ENCODE peak calls at places on chromosome 17, in seven cellular contexts. V is foreskin fibroblast, Q is PC-9, L is AG10803, B is esophagus squamous epithelium, P is adrenal gland, U is cardiac muscle cell. F is an unnamed sample.
A peak's percentile ranks its signal among the peaks of the same experiment; 100 is the strongest.

GRCh38 chr17:63116228-63116627 is 150.2 kb downstream of the TANC2 start:
- DNase-seq in V (no peak), Q (no peak), L (no peak), B (no peak), P (no peak), U (no peak), F (no peak)

GRCh38 chr17:21089145-21089544 is 37.6 kb upstream of the DHRS7B start:
- DNase-seq in V (peak; percentile 34), Q (no peak), L (peak; percentile 51), B (no peak), P (no peak), U (no peak), F (no peak)

GRCh38 chr17:70373369-70373768 is 204.0 kb downstream of the KCNJ2 start:
- DNase-seq in V (no peak), Q (no peak), L (no peak), B (no peak), P (no peak), U (no peak), F (no peak)

GRCh38 chr17:32445976-32446375 is 1.7 kb downstream of the PSMD11 start:
- DNase-seq in V (no peak), Q (no peak), L (peak; percentile 10), B (no peak), P (no peak), U (peak; percentile 42), F (peak; percentile 35)

GRCh38 chr17:79983456-79983855 is 52.2 kb downstream of the TBC1D16 start:
- DNase-seq in V (peak; percentile 42), Q (no peak), L (no peak), B (no peak), P (no peak), U (peak; percentile 25), F (no peak)

GRCh38 chr17:17321356-17322025 is 18.3 kb downstream of the NT5M start:
- DNase-seq in V (no peak), Q (no peak), L (no peak), B (no peak), P (no peak), U (no peak), F (no peak)

GRCh38 chr17:42403150-42403549 is 14.9 kb upstream of the STAT3 start:
- DNase-seq in V (no peak), Q (no peak), L (no peak), B (no peak), P (no peak), U (no peak), F (no peak)

GRCh38 chr17:62746941-62747340 is 61.2 kb downstream of the MARCHF10 start:
- DNase-seq in V (no peak), Q (no peak), L (peak; percentile 79), B (no peak), P (no peak), U (no peak), F (no peak)

GRCh38 chr17:18184143-18185007 is 747 bp downstream of the ALKBH5 start:
- DNase-seq in V (no peak), Q (no peak), L (peak; percentile 42), B (no peak), P (peak; percentile 54), U (peak; percentile 38), F (peak; percentile 18)

GRCh38 chr17:65888649-65889048 is 303.3 kb downstream of the CEP112 start:
- DNase-seq in V (no peak), Q (no peak), L (peak; percentile 78), B (no peak), P (no peak), U (peak; percentile 87), F (peak; percentile 22)

GRCh38 chr17:66438101-66438500 is 135.7 kb downstream of the PRKCA start:
- DNase-seq in V (no peak), Q (no peak), L (no peak), B (no peak), P (peak; percentile 22), U (no peak), F (no peak)

GRCh38 chr17:66620528-66620927 is 214.4 kb upstream of the CACNG5 start:
- DNase-seq in V (no peak), Q (no peak), L (no peak), B (no peak), P (no peak), U (no peak), F (no peak)

GRCh38 chr17:48952904-48953303 is 8.3 kb upstream of the SNF8 start:
- DNase-seq in V (no peak), Q (no peak), L (no peak), B (no peak), P (no peak), U (no peak), F (no peak)

GRCh38 chr17:27466376-27466747 is 10.1 kb downstream of the KSR1 start:
- DNase-seq in V (no peak), Q (no peak), L (no peak), B (no peak), P (no peak), U (no peak), F (no peak)

GRCh38 chr17:8745586-8746500 is 1.2 kb upstream of the CCDC42 start:
- DNase-seq in V (peak; percentile 20), Q (no peak), L (peak; percentile 36), B (no peak), P (peak; percentile 49), U (peak; percentile 77), F (peak; percentile 33)

GRCh38 chr17:5120036-5120435 is 4.2 kb downstream of the USP6 start:
- DNase-seq in V (no peak), Q (no peak), L (no peak), B (no peak), P (no peak), U (no peak), F (no peak)

GRCh38 chr17:5118219-5118618 is 2.4 kb downstream of the USP6 start:
- DNase-seq in V (no peak), Q (no peak), L (no peak), B (no peak), P (no peak), U (no peak), F (no peak)

GRCh38 chr17:5110816-5111215 is 862 bp downstream of the ZNF232 start:
- DNase-seq in V (no peak), Q (no peak), L (no peak), B (no peak), P (no peak), U (no peak), F (no peak)

GRCh38 chr17:5111402-5112204 is at the start of gene ZNF232:
- DNase-seq in V (peak; percentile 88), Q (peak; percentile 86), L (peak; percentile 90), B (peak; percentile 33), P (peak; percentile 94), U (peak; percentile 96), F (peak; percentile 92)

DNA sequence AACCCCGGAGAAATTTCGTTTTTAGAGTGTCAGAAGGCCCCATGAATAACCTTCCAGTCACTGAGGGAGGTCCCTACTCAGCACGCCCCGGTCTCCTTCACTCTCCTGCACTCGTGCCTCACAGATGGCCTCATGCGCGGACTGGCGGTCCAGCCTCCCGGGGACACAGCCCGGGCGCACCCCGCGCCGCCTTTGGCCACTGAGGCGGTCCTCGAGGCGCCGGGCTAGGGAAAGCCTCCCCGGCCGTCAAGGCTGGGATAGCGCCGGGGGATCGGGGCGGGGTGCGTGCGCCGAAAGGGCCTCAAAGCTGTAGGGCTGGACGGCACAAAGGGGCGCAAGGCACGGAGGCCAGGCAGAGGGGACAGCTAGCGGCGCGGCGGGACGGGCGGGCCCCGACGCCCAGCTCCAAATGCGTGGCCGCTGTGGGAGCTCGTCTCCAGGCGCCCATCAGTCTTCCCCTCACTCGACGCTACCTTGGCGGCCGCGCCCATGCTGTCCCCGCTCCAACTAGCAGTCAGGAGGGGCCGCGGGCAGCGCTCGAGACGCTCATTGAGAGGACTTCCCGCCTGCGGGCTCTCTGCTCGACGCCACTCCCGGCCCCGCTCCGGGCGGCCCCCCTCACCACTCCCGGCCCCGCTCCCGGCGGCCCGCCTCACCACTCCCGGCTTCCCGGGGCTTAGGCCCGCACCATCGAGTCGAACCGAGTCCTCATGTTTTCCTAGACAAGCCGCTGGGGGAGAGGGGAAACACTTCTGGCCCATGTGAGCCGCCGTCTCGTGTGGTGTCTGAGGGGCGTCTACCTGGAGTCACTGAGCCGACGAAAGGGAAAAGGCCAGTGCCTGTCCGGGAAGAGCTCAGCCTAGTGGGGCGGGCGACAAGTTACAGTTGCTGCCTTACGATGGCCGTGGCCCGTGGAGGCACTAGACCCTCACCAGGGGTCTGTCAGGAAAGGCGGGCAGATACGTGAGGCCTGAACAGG is at the start of gene USP6:
- DNase-seq in V (no peak), Q (no peak), L (no peak), B (no peak), P (no peak), U (no peak), F (no peak)
- H3K4me3 ChIP-seq in V (peak within 1 kb of the TSS; percentile 17), Q (no peak within 1 kb of the TSS), L (no peak within 1 kb of the TSS), B (no peak within 1 kb of the TSS), P (no peak within 1 kb of the TSS), U (no peak within 1 kb of the TSS), F (no peak within 1 kb of the TSS)

DNA sequence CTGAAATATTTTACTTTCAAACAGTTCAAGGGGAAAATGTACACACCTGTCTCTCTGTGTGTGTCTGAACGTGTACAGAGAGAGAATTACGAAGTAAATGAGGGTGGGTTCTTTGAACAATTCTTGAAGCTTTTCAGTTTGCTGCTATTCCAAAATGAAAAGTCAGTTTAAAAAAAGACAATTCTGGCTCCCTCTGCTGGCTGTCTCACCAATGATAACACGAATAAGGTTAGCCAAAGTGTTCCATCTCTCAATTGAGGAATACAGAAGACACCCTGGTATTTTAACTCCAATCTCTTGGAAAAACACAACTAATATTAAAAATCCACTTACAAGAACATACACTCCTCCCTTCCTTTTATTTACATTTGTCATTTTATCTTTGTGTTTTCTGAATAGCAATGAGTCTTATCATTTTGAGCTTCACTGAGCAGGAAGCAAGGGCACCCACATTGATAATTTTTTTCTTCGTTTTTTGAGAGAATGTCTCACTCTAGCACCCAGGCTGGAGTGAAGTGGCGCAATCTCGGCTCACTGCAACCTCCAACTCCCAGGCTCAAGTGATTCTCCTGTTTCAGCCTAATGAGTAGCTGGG is 20.5 kb downstream of the EFTUD2 start:
- DNase-seq in V (peak; percentile 26), Q (no peak), L (peak; percentile 48), B (no peak), P (no peak), U (peak; percentile 58), F (peak; percentile 34)
- TF ChIP-seq CTCF in V (peak; percentile 57), Q (peak; percentile 73), L (peak; percentile 80), B (peak; percentile 41), P (peak; percentile 48), U (peak; percentile 69), F (peak; percentile 60)

GRCh38 chr17:73547790-73548189 is 96.5 kb downstream of the SDK2 start:
- DNase-seq in V (no peak), Q (no peak), L (no peak), B (no peak), P (no peak), U (no peak), F (no peak)
- H3K4me3 ChIP-seq in V (no peak overlapping the region), Q (no peak overlapping the region), L (no peak overlapping the region), B (no peak overlapping the region), P (no peak overlapping the region), U (no peak overlapping the region), F (no peak overlapping the region)

DNA sequence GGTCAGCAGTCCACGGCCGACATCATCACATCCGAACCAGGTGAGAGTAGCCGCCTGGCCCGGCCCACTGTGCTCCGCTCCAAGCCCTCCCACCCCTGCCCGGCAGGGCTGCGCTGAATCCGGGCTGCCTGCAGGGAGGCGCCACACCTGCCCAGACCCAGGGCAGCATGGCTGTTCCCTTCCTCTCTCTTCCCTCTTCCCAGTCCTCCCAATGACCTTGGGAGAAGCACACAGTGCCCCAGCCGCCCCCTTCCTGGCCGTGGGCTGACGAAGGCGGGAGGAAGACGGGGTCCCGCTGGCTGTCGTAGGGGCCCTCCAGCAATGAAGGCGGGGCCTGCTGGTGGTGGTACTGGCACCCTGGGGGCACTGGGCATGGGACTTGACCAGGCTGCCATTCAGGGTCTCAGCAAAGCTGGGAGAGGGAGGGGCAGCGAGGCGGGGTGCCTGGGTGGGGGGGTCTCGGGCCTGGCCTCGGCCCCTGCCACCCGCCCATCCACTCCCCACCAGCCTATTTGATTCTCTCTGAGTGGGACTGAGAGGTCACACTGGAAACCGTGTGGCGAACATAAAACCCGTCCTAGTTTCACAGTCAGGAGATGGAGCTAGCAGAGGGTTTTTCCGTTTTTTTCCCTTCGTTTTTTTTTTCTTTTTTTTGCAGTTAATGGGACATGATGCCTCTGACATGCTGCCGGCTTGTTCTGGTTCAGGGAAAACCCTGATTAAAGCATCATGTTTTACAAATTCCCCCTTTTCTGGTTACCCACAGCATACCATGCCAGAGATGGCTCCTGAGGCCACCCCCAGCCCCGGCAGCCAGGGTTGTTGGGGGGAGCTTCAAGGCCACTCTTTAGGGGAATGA is 50.6 kb downstream of the BAHCC1 start:
- DNase-seq in V (no peak), Q (no peak), L (no peak), B (no peak), P (no peak), U (no peak), F (no peak)
- TF ChIP-seq CTCF in V (no peak), Q (no peak), L (no peak), B (no peak), P (no peak), U (no peak), F (no peak)